ENCODE peak calls at places on chromosomes 5 and 9, in five cellular contexts. One of them, this sample, is unnamed.

GRCh38 chr5:112717506-112718082 is 20.1 kb upstream of the APC start:
- DNase-seq in WTC11: no peak
- DNase-seq in AG08396: no peak
- DNase-seq in RWPE1: no peak
- DNase-seq in GM03348: no peak
- DNase-seq in this sample: no peak

GRCh38 chr5:60334281-60334713 is 365.7 kb downstream of the DEPDC1B start:
- DNase-seq in AG08396: peak; percentile 20
- DNase-seq in GM03348: peak; percentile 64
- DNase-seq in RWPE1: peak; percentile 68
- DNase-seq in WTC11: no peak
- DNase-seq in this sample: peak; percentile 76

GRCh38 chr5:14185336-14186131 is 42.4 kb downstream of the TRIO start:
- DNase-seq in WTC11: no peak
- DNase-seq in RWPE1: peak; percentile 81
- DNase-seq in GM03348: peak; percentile 77
- DNase-seq in AG08396: no peak
- DNase-seq in this sample: peak; percentile 85

GRCh38 chr9:99490736-99491135 is 268.7 kb downstream of the SEC61B start:
- DNase-seq in AG08396: peak; percentile 52
- DNase-seq in WTC11: no peak
- DNase-seq in RWPE1: no peak
- DNase-seq in GM03348: peak; percentile 16
- DNase-seq in this sample: no peak

GRCh38 chr9:38690574-38690973 is 29.4 kb downstream of the FAM240B start:
- DNase-seq in RWPE1: no peak
- DNase-seq in AG08396: no peak
- DNase-seq in WTC11: no peak
- DNase-seq in GM03348: no peak
- DNase-seq in this sample: no peak

GRCh38 chr9:133609311-133610098 is at the start of gene FAM163B:
- DNase-seq in WTC11: peak; percentile 73
- DNase-seq in AG08396: peak; percentile 78
- DNase-seq in RWPE1: peak; percentile 73
- DNase-seq in GM03348: peak; percentile 78
- DNase-seq in this sample: peak; percentile 9

GRCh38 chr5:141430332-141431113 is at the start of gene PCDHGA12:
- DNase-seq in WTC11: no peak
- DNase-seq in AG08396: peak; percentile 79
- DNase-seq in GM03348: peak; percentile 92
- DNase-seq in RWPE1: peak; percentile 60
- DNase-seq in this sample: peak; percentile 82

GRCh38 chr5:93915142-93915553 is 173.7 kb upstream of the POU5F2 start:
- DNase-seq in WTC11: no peak
- DNase-seq in GM03348: peak; percentile 25
- DNase-seq in AG08396: peak; percentile 21
- DNase-seq in RWPE1: no peak
- DNase-seq in this sample: peak; percentile 33

GRCh38 chr5:11468334-11469039 is 435.8 kb downstream of the CTNND2 start:
- DNase-seq in GM03348: no peak
- DNase-seq in AG08396: no peak
- DNase-seq in WTC11: no peak
- DNase-seq in RWPE1: peak; percentile 36
- DNase-seq in this sample: peak; percentile 0

GRCh38 chr5:157265714-157266285 is at the start of gene CYFIP2:
- DNase-seq in AG08396: peak; percentile 88
- DNase-seq in WTC11: peak; percentile 76
- DNase-seq in GM03348: peak; percentile 92
- DNase-seq in RWPE1: peak; percentile 74
- DNase-seq in this sample: peak; percentile 31

GRCh38 chr5:14908195-14908594 is 36.6 kb upstream of the ANKH start:
- DNase-seq in WTC11: no peak
- DNase-seq in AG08396: no peak
- DNase-seq in RWPE1: peak; percentile 53
- DNase-seq in GM03348: peak; percentile 51
- DNase-seq in this sample: no peak

GRCh38 chr5:164663223-164663989 is 1158.0 kb downstream of the MAT2B start:
- DNase-seq in AG08396: no peak
- DNase-seq in GM03348: no peak
- DNase-seq in RWPE1: peak; percentile 13
- DNase-seq in WTC11: no peak
- DNase-seq in this sample: no peak

GRCh38 chr5:92613546-92613945 is 967.5 kb downstream of the NR2F1-AS1 start:
- DNase-seq in GM03348: no peak
- DNase-seq in WTC11: no peak
- DNase-seq in AG08396: peak; percentile 8
- DNase-seq in RWPE1: no peak
- DNase-seq in this sample: peak; percentile 34

GRCh38 chr5:24272735-24273134 is 372.0 kb downstream of the CDH10 start:
- DNase-seq in WTC11: no peak
- DNase-seq in AG08396: no peak
- DNase-seq in RWPE1: no peak
- DNase-seq in GM03348: no peak
- DNase-seq in this sample: no peak

GRCh38 chr9:74006935-74007334 is 490.2 kb upstream of the RORB start:
- DNase-seq in WTC11: no peak
- DNase-seq in AG08396: no peak
- DNase-seq in RWPE1: peak; percentile 7
- DNase-seq in GM03348: no peak
- DNase-seq in this sample: no peak

GRCh38 chr5:128196791-128197190 is 113.2 kb downstream of the SLC12A2 start:
- DNase-seq in GM03348: no peak
- DNase-seq in WTC11: no peak
- DNase-seq in RWPE1: no peak
- DNase-seq in AG08396: peak; percentile 55
- DNase-seq in this sample: no peak

GRCh38 chr9:133619791-133620190 is 10.6 kb upstream of the FAM163B start:
- DNase-seq in GM03348: no peak
- DNase-seq in WTC11: no peak
- DNase-seq in AG08396: no peak
- DNase-seq in RWPE1: no peak
- DNase-seq in this sample: no peak

GRCh38 chr9:36499156-36499886 is 73.4 kb upstream of the MELK start:
- DNase-seq in WTC11: peak; percentile 33
- DNase-seq in RWPE1: no peak
- DNase-seq in GM03348: no peak
- DNase-seq in AG08396: no peak
- DNase-seq in this sample: no peak

GRCh38 chr9:100534401-100534800 is 43.5 kb upstream of the CAVIN4 start:
- DNase-seq in GM03348: no peak
- DNase-seq in WTC11: no peak
- DNase-seq in RWPE1: no peak
- DNase-seq in AG08396: no peak
- DNase-seq in this sample: no peak

GRCh38 chr5:75006821-75007536 is 45.4 kb downstream of the GCNT4 start:
- DNase-seq in RWPE1: no peak
- DNase-seq in GM03348: no peak
- DNase-seq in WTC11: no peak
- DNase-seq in AG08396: no peak
- DNase-seq in this sample: no peak